ENCODE peak calls at places on chromosomes 6 and 20, in four cellular contexts. E is IMR-90, C is spleen, X is gastrocnemius medialis. F is an unnamed sample.

GRCh38 chr6:137589067-137589848 is 95.1 kb upstream of the OLIG3 start:
- DNase-seq in C (no peak), E (peak), X (no peak), F (no peak)

GRCh38 chr6:79640146-79641111 is 9.3 kb downstream of the SH3BGRL2 start:
- DNase-seq in E (no peak), X (no peak), C (no peak), F (peak)

GRCh38 chr20:33401922-33402369 is 627 bp upstream of the CDK5RAP1 start:
- DNase-seq in X (no peak), E (no peak), C (no peak), F (no peak)

GRCh38 chr20:43444107-43444506 is 13.6 kb upstream of the SRSF6 start:
- DNase-seq in C (no peak), E (no peak), X (no peak), F (no peak)

GRCh38 chr6:166621114-166621540 is 5.9 kb downstream of the RPS6KA2 start:
- DNase-seq in X (no peak), E (no peak), C (no peak), F (no peak)

GRCh38 chr6:91482498-91482897 is 895.6 kb upstream of the MAP3K7 start:
- DNase-seq in E (no peak), X (no peak), C (no peak), F (no peak)

GRCh38 chr6:147087641-147088040 is 116.6 kb upstream of the STXBP5 start:
- DNase-seq in E (no peak), C (no peak), X (no peak), F (no peak)

GRCh38 chr20:34575756-34576155 is 17.2 kb downstream of the MAP1LC3A start:
- DNase-seq in C (no peak), X (no peak), E (no peak), F (no peak)

GRCh38 chr6:127031511-127031910 is 87.0 kb upstream of the RSPO3 start:
- DNase-seq in X (no peak), E (no peak), C (no peak), F (no peak)

GRCh38 chr6:5590187-5590586 is 328.9 kb downstream of the FARS2 start:
- DNase-seq in E (no peak), X (peak), C (no peak), F (peak)

GRCh38 chr6:42482126-42482525 is 30.4 kb upstream of the TRERF1 start:
- DNase-seq in E (peak), C (no peak), X (no peak), F (no peak)

GRCh38 chr20:53215166-53215565 is 243.0 kb downstream of the TSHZ2 start:
- DNase-seq in E (no peak), X (no peak), C (no peak), F (no peak)

GRCh38 chr6:144758602-144759001 is 473.5 kb downstream of the UTRN start:
- DNase-seq in X (no peak), C (no peak), E (peak), F (no peak)

GRCh38 chr6:114989279-114989964 is 646.6 kb upstream of the HS3ST5 start:
- DNase-seq in C (no peak), E (no peak), X (no peak), F (no peak)

GRCh38 chr6:142088858-142089216 is 43.9 kb upstream of the GJE1 start:
- DNase-seq in C (no peak), X (no peak), E (peak), F (peak)

GRCh38 chr20:61982240-61982950 is 83.3 kb downstream of the TAF4 start:
- DNase-seq in X (no peak), C (peak), E (no peak), F (no peak)

GRCh38 chr6:135535989-135536414 is 38.5 kb upstream of the AHI1 start:
- DNase-seq in E (peak), X (no peak), C (no peak), F (no peak)

GRCh38 chr6:135534773-135535380 is 37.3 kb upstream of the AHI1 start:
- DNase-seq in E (peak), X (no peak), C (no peak), F (no peak)

GRCh38 chr6:135546206-135546605 is 48.7 kb upstream of the AHI1 start:
- DNase-seq in X (no peak), C (no peak), E (no peak), F (no peak)

GRCh38 chr6:135537782-135538301 is 40.3 kb upstream of the AHI1 start:
- DNase-seq in X (no peak), C (no peak), E (peak), F (no peak)

GRCh38 chr6:135540207-135540877 is 42.8 kb upstream of the AHI1 start:
- DNase-seq in C (no peak), E (peak), X (no peak), F (no peak)
- TF ChIP-seq CTCF in C (no peak), E (peak), X (no peak), F (no peak)

GRCh38 chr20:47263080-47263479 is 93.4 kb downstream of the ZMYND8 start:
- DNase-seq in X (no peak), C (no peak), E (no peak), F (no peak)
- H3K27ac ChIP-seq in X (peak), C (peak), E (no peak), F (peak)

DNA sequence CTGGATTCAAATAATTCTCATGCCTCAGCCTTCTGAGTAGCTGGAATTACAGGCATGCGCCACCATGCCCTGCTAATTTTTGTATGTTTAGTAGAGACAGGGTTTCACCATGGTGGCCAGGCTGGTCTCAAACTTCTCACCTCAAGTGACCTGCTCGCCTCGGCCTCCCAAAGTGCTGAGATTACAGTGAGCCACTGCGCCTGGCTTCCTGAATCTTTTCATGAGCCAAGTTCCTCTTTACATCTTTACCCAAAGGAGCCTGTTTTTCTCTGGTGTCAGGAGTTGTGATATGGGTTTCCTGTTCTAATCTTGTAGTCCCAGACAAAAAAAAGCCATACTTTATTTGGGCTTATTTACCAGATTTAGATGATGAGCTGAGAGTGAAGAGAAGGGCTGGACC is 34.4 kb downstream of the PCNA start:
- DNase-seq in C (peak), E (no peak), X (no peak), F (peak)
- TF ChIP-seq POLR2A in C (no peak), E (no peak), X (no peak), F (no peak)

GRCh38 chr6:53412751-53413150 is 64.0 kb upstream of the ELOVL5 start:
- DNase-seq in X (no peak), E (no peak), C (no peak), F (no peak)

GRCh38 chr6:53412316-53412715 is 63.6 kb upstream of the ELOVL5 start:
- DNase-seq in X (no peak), C (no peak), E (no peak), F (no peak)

GRCh38 chr6:53411451-53411850 is 62.7 kb upstream of the ELOVL5 start:
- DNase-seq in E (peak), C (no peak), X (no peak), F (no peak)

GRCh38 chr6:53408826-53409225 is 60.1 kb upstream of the ELOVL5 start:
- DNase-seq in E (no peak), X (no peak), C (no peak), F (no peak)

DNA sequence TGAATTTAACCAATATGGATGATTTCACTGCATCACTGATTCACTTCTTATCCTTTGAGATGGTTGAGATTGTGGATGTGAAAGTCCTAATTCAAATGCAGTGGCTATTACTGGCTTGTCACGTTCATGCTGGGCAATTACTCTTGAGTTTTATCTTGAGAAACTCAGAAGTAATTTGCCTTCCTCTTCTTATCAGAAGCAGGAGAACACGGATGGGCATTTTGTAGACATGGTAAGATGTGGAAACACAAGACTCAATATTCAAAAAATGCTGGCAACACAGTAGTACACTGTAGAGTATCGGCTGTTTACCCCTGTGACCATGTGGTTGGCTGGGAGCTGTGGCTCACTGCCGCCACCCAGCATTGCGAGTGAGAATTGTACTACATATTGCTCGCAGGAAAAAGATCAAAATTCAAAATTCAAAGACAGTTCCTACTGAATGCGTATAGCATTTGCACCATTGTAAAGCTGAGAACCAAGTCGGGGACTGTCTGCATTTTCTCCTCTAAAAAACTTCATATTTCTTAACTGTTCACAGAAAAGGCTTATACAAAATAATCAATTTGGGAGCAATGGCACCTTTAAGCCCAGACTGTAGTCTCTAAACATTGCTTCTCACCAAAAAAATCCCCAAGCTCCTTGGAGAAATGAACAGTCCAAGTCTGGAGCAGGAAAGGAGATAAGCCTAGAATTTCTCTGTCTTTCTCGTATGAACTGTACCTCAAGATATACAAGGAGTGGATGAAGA is 61.9 kb upstream of the ELOVL5 start:
- DNase-seq in E (peak), C (peak), X (no peak), F (peak)
- TF ChIP-seq CTCF in E (peak), C (peak), X (peak), F (peak)

GRCh38 chr6:40714143-40714542 is 127.0 kb upstream of the LRFN2 start:
- DNase-seq in X (no peak), E (no peak), C (no peak), F (no peak)

GRCh38 chr6:40708049-40708448 is 120.9 kb upstream of the LRFN2 start:
- DNase-seq in X (no peak), C (peak), E (no peak), F (no peak)

GRCh38 chr6:40713002-40713719 is 126.0 kb upstream of the LRFN2 start:
- DNase-seq in X (no peak), C (no peak), E (no peak), F (no peak)

GRCh38 chr6:40714576-40715500 is 127.7 kb upstream of the LRFN2 start:
- DNase-seq in E (no peak), X (no peak), C (no peak), F (no peak)

DNA sequence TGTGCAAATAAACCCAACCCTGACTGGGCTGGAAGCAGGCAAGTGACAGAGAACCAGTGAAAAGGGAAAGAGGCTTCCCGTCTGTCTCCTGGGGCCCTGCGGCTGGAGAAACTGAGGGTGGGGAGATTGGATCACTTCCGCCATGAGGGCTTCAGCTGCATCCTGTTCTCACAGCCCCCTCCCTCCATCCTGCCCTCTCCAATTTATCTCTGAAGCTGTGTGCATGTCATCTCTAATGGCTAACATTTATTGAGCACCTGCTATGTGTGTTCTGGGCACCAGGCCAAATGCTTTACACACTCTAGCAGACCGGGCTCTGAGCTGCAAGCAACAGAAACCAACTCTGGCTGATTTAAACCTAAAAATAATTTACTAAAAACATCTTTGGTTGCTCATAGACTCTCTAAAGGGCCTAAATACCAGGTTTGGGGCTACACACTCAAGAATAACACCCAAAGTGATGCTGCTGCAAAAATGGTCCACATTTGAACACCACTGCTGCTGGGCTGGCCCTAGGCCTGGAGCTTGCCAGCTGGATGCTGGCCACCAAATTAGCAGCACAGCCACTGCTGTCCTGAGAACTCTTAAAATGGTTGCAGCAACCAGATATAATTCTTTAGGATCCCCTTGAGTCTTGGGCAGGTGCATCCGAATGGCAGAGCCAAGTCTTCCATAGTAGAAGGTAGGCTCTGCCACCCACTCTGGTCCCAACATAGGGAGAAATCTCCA is 123.6 kb upstream of the LRFN2 start:
- DNase-seq in C (no peak), X (no peak), E (no peak), F (no peak)
- H3K27ac ChIP-seq in C (no peak), X (no peak), E (no peak), F (no peak)

GRCh38 chr20:38177201-38177600 is 12.1 kb upstream of the TGM2 start:
- DNase-seq in C (peak), X (no peak), E (no peak), F (no peak)

GRCh38 chr20:38179846-38180245 is 14.8 kb upstream of the TGM2 start:
- DNase-seq in E (peak), C (no peak), X (no peak), F (no peak)

GRCh38 chr20:38175221-38176030 is 10.4 kb upstream of the TGM2 start:
- DNase-seq in X (no peak), E (no peak), C (peak), F (no peak)

GRCh38 chr20:38178581-38178980 is 13.5 kb upstream of the TGM2 start:
- DNase-seq in X (no peak), C (no peak), E (no peak), F (no peak)

DNA sequence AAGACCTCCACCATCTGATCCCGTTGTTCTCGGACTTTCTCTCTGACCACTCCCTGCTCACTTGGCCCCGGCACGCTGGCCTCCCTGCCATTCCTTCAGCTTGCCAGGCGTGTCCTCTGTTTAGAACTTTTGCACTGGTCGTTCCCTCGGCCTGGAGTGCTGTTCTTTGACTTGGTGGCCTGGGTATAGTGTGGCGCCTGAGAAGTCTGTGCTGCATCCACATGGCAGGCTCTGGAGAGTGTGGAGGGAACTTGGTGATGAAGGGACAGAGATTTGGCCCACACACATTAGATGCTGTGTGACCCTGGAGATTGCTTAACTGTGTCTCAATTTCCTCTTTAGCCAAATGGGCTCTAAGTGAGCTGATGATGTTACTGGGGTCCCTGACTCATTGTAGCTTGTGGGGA is 13.0 kb upstream of the TGM2 start:
- DNase-seq in E (peak), X (no peak), C (peak), F (no peak)
- TF ChIP-seq POLR2A in E (no peak), X (no peak), C (no peak), F (no peak)

GRCh38 chr20:45495438-45495985 is 19.9 kb downstream of the SPINT3 start:
- DNase-seq in E (no peak), X (no peak), C (no peak), F (no peak)

GRCh38 chr20:45496166-45496565 is 19.3 kb downstream of the SPINT3 start:
- DNase-seq in X (no peak), E (no peak), C (no peak), F (no peak)

GRCh38 chr20:45501600-45501999 is 13.8 kb downstream of the SPINT3 start:
- DNase-seq in C (no peak), X (no peak), E (no peak), F (no peak)

GRCh38 chr20:45500022-45500421 is 15.4 kb downstream of the SPINT3 start:
- DNase-seq in X (no peak), E (no peak), C (no peak), F (no peak)

DNA sequence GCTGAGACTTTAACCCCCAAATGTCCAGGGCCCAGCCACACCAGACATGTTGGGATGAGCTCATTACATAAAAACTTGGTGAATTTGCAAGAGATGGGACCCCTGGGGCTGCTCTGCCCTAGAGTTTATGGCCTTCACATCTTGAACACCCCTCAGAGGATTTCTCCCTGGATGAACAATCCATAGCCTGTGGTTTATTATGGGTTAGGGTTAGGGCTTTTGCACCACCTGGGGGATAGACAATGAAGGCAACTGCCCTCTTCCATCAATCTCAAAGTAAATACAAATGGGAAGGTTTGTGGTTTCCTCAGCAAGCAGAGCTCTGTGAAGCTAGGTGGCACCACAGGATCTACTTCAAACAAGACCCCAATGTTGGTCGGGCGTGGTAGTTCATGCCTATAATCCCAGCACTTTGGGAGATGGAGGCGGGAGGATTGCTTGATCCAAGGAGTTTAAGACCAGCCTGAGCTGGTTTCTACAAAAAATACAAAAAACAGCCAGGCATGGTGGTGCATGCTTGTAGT is 17.4 kb downstream of the SPINT3 start:
- DNase-seq in E (no peak), X (no peak), C (no peak), F (no peak)
- TF ChIP-seq CTCF in E (no peak), X (no peak), C (no peak), F (no peak)

GRCh38 chr20:45909336-45909808 is 2.6 kb downstream of the PLTP start:
- DNase-seq in X (no peak), E (no peak), C (no peak), F (no peak)
- H3K27ac ChIP-seq in X (no peak), E (no peak), C (no peak), F (no peak)

GRCh38 chr6:109059148-109059547 is 35.5 kb downstream of the SESN1 start:
- DNase-seq in X (no peak), C (no peak), E (peak), F (no peak)
- TF ChIP-seq POLR2A in X (no peak), C (no peak), E (no peak), F (no peak)

F was measured in heart left ventricle.